ENCODE peak calls at places on chromosomes 12 and 14, in nine cellular contexts. G is activated naive CD4-positive, alpha-beta T cell; P is activated CD8-positive, alpha-beta memory T cell treated with anti-CD3 and anti-CD28 coated beads for 1 hour; H is type B pancreatic cell; C is prostate gland; F is PC-3; S is neural crest cell; X is left ventricle myocardium inferior; K is caudate nucleus. W is an unnamed sample.
A peak's percentile ranks its signal among the peaks of the same experiment; 100 is the strongest.

GRCh38 chr12:124744659-124745467 is 118.8 kb downstream of the SCARB1 start:
- DNase-seq in G (no peak), P (no peak), H (no peak), C (no peak), F (peak; percentile 50), S (no peak), X (no peak), K (no peak), W (no peak)

GRCh38 chr12:97572220-97572619 is 109.6 kb downstream of the RMST start:
- DNase-seq in G (no peak), P (no peak), H (no peak), C (no peak), F (peak; percentile 60), S (no peak), X (no peak), K (no peak), W (no peak)

GRCh38 chr14:23816371-23816770 is 137.2 kb upstream of the DHRS4 start:
- DNase-seq in G (no peak), P (no peak), H (no peak), C (no peak), F (no peak), S (no peak), X (no peak), K (no peak), W (no peak)

GRCh38 chr12:44947163-44947562 is 71.0 kb upstream of the NELL2 start:
- DNase-seq in G (no peak), P (no peak), H (no peak), C (no peak), F (no peak), S (no peak), X (no peak), K (no peak), W (no peak)

GRCh38 chr14:92880851-92881250 is 42.1 kb upstream of the CHGA start:
- DNase-seq in G (no peak), P (no peak), H (no peak), C (peak; percentile 22), F (peak; percentile 66), S (no peak), X (no peak), K (no peak), W (no peak)

GRCh38 chr12:96720363-96720705 is 186.7 kb upstream of the NEDD1 start:
- DNase-seq in G (peak; percentile 1), P (no peak), H (no peak), C (peak; percentile 32), F (peak; percentile 57), S (no peak), X (no peak), K (no peak), W (no peak)

GRCh38 chr12:31362759-31363415 is 36.9 kb upstream of the SINHCAF start:
- DNase-seq in G (no peak), P (no peak), H (no peak), C (peak; percentile 46), F (peak; percentile 26), S (no peak), X (no peak), K (no peak), W (no peak)

GRCh38 chr14:89349196-89350008 is 67.6 kb downstream of the FOXN3 start:
- DNase-seq in G (no peak), P (no peak), H (no peak), C (no peak), F (no peak), S (peak; percentile 55), X (no peak), K (peak; percentile 59), W (peak; percentile 72)

GRCh38 chr12:28781671-28782652 is 367.1 kb upstream of the FAR2 start:
- DNase-seq in G (no peak), P (no peak), H (no peak), C (no peak), F (peak; percentile 40), S (no peak), X (no peak), K (no peak), W (no peak)

GRCh38 chr12:132268674-132269073 is 60.7 kb downstream of the GALNT9 start:
- DNase-seq in G (no peak), P (no peak), H (no peak), C (no peak), F (no peak), S (no peak), X (no peak), K (no peak), W (no peak)

GRCh38 chr12:114649585-114649984 is 34.4 kb downstream of the TBX3 start:
- DNase-seq in G (no peak), P (no peak), H (no peak), C (no peak), F (no peak), S (peak; percentile 31), X (no peak), K (no peak), W (no peak)

GRCh38 chr12:88052686-88053085 is 23.5 kb upstream of the C12orf50 start:
- DNase-seq in G (no peak), P (no peak), H (no peak), C (no peak), F (peak; percentile 67), S (peak; percentile 19), X (no peak), K (no peak), W (peak; percentile 9)

GRCh38 chr14:100662850-100663527 is 63.7 kb upstream of the DLK1 start:
- DNase-seq in G (peak; percentile 41), P (no peak), H (peak; percentile 82), C (peak; percentile 49), F (peak; percentile 72), S (peak; percentile 74), X (peak; percentile 59), K (no peak), W (no peak)

GRCh38 chr14:21924479-21924878 is 250.9 kb upstream of the OR4E1 start:
- DNase-seq in G (peak; percentile 44), P (peak; percentile 19), H (no peak), C (no peak), F (no peak), S (no peak), X (no peak), K (no peak), W (no peak)

GRCh38 chr12:5808956-5809355 is 136.1 kb downstream of the ANO2 start:
- DNase-seq in G (no peak), P (no peak), H (no peak), C (no peak), F (peak; percentile 70), S (no peak), X (no peak), K (no peak), W (no peak)

GRCh38 chr14:86072134-86072894 is 542.4 kb downstream of the FLRT2 start:
- DNase-seq in G (no peak), P (no peak), H (no peak), C (no peak), F (no peak), S (no peak), X (no peak), K (no peak), W (no peak)

GRCh38 chr12:131755305-131756113 is 44.6 kb downstream of the SFSWAP start:
- DNase-seq in G (no peak), P (no peak), H (no peak), C (no peak), F (peak; percentile 61), S (no peak), X (no peak), K (no peak), W (no peak)

GRCh38 chr14:56666716-56667115 is 87.1 kb downstream of the TMEM260 start:
- DNase-seq in G (no peak), P (no peak), H (no peak), C (no peak), F (peak; percentile 82), S (no peak), X (no peak), K (no peak), W (no peak)

GRCh38 chr12:5884285-5884684 is 60.8 kb downstream of the ANO2 start:
- DNase-seq in G (no peak), P (no peak), H (no peak), C (no peak), F (no peak), S (no peak), X (no peak), K (no peak), W (no peak)

GRCh38 chr12:46145881-46146280 is 123.0 kb downstream of the SLC38A1 start:
- DNase-seq in G (no peak), P (no peak), H (no peak), C (no peak), F (no peak), S (no peak), X (no peak), K (no peak), W (no peak)

GRCh38 chr12:67651380-67651695 is 2.8 kb downstream of the DYRK2 start:
- DNase-seq in G (peak; percentile 9), P (no peak), H (no peak), C (no peak), F (peak; percentile 49), S (no peak), X (no peak), K (no peak), W (no peak)

GRCh38 chr14:49586673-49587460 is 687 bp upstream of the RPS29 start:
- DNase-seq in G (no peak), P (no peak), H (no peak), C (no peak), F (peak; percentile 91), S (peak; percentile 48), X (no peak), K (peak; percentile 36), W (peak; percentile 54)

GRCh38 chr12:30602678-30603077 is 93.0 kb downstream of the IPO8 start:
- DNase-seq in G (no peak), P (no peak), H (no peak), C (no peak), F (no peak), S (no peak), X (no peak), K (no peak), W (no peak)

W was measured in NCI-H2081 treated with DMSO at 0.1 percent for 48 hours.